ENCODE peak calls at places on chromosome 18, in five cellular contexts. B is T-helper 17 cell, I is stomach, X is BJ, P is neuronal stem cell. M is an unnamed sample.

GRCh38 chr18:56873441-56874140 is 222.4 kb downstream of the WDR7 start:
- DNase-seq in B (no peak), I (no peak), X (no peak), P (peak; percentile 17), M (no peak)

GRCh38 chr18:7755753-7756475 is 188.8 kb downstream of the PTPRM start:
- DNase-seq in B (no peak), I (no peak), X (no peak), P (no peak), M (no peak)

GRCh38 chr18:76736309-76736708 is 86.0 kb upstream of the ZNF236 start:
- DNase-seq in B (no peak), I (no peak), X (no peak), P (no peak), M (no peak)

GRCh38 chr18:12552884-12553242 is 105.0 kb downstream of the SPIRE1 start:
- DNase-seq in B (no peak), I (no peak), X (no peak), P (no peak), M (no peak)

GRCh38 chr18:77970814-77971213 is 721.2 kb downstream of the GALR1 start:
- DNase-seq in B (no peak), I (no peak), X (no peak), P (peak; percentile 79), M (no peak)

GRCh38 chr18:27599202-27599829 is 414.2 kb upstream of the CHST9 start:
- DNase-seq in B (no peak), I (peak; percentile 45), X (no peak), P (peak; percentile 57), M (peak; percentile 35)

GRCh38 chr18:63234432-63234831 is 85.1 kb downstream of the BCL2 start:
- DNase-seq in B (no peak), I (no peak), X (no peak), P (no peak), M (no peak)

GRCh38 chr18:55665506-55665905 is 77.5 kb upstream of the TCF4 start:
- DNase-seq in B (no peak), I (no peak), X (no peak), P (no peak), M (no peak)

GRCh38 chr18:37254256-37254880 is 311.2 kb downstream of the CELF4 start:
- DNase-seq in B (no peak), I (peak; percentile 26), X (no peak), P (no peak), M (no peak)

GRCh38 chr18:36376361-36376760 is 78.8 kb downstream of the FHOD3 start:
- DNase-seq in B (no peak), I (no peak), X (no peak), P (no peak), M (no peak)

GRCh38 chr18:8959551-8960135 is 142.9 kb upstream of the NDUFV2 start:
- DNase-seq in B (no peak), I (peak; percentile 43), X (no peak), P (no peak), M (no peak)

GRCh38 chr18:55998071-55998522 is 410.1 kb upstream of the TCF4 start:
- DNase-seq in B (no peak), I (no peak), X (no peak), P (peak; percentile 66), M (no peak)

GRCh38 chr18:34795070-34795740 is 85.1 kb downstream of the DTNA start:
- DNase-seq in B (no peak), I (no peak), X (no peak), P (no peak), M (no peak)

GRCh38 chr18:70288851-70289328 is at the start of gene SOCS6:
- DNase-seq in B (no peak), I (peak; percentile 65), X (no peak), P (peak; percentile 69), M (peak; percentile 83)

GRCh38 chr18:24514439-24514838 is 54.0 kb downstream of the HRH4 start:
- DNase-seq in B (no peak), I (no peak), X (no peak), P (peak; percentile 9), M (no peak)

GRCh38 chr18:57660961-57661360 is 39.3 kb upstream of the NARS1 start:
- DNase-seq in B (no peak), I (no peak), X (peak; percentile 58), P (no peak), M (no peak)

GRCh38 chr18:48335829-48336228 is 73.4 kb downstream of the ZBTB7C start:
- DNase-seq in B (no peak), I (no peak), X (no peak), P (no peak), M (no peak)

GRCh38 chr18:9449580-9449979 is 25.7 kb upstream of the RALBP1 start:
- DNase-seq in B (no peak), I (no peak), X (no peak), P (no peak), M (no peak)

GRCh38 chr18:62289047-62289446 is 36.1 kb upstream of the TNFRSF11A start:
- DNase-seq in B (no peak), I (no peak), X (no peak), P (no peak), M (no peak)

GRCh38 chr18:23816740-23817139 is 127.5 kb downstream of the LAMA3 start:
- DNase-seq in B (no peak), I (no peak), X (no peak), P (no peak), M (peak; percentile 21)

GRCh38 chr18:28036481-28036880 is 140.4 kb downstream of the CDH2 start:
- DNase-seq in B (no peak), I (no peak), X (no peak), P (peak; percentile 71), M (no peak)

GRCh38 chr18:33873127-33873526 is 295.1 kb downstream of the ASXL3 start:
- DNase-seq in B (no peak), I (no peak), X (no peak), P (no peak), M (no peak)

GRCh38 chr18:73884868-73885267 is 262.8 kb downstream of the FBXO15 start:
- DNase-seq in B (no peak), I (no peak), X (no peak), P (no peak), M (no peak)

GRCh38 chr18:3675446-3675845 is 225.5 kb downstream of the TGIF1 start:
- DNase-seq in B (no peak), I (no peak), X (no peak), P (no peak), M (no peak)

M was measured in mucosa of descending colon.